ENCODE peak calls at places on chromosomes 4 and X, in seven cellular contexts. M is cardiac muscle cell; W is H7; J is hepatocyte; E is iPS DF 6.9; K is endodermal cell; X is CD4-positive, alpha-beta memory T cell. N is an unnamed sample.

GRCh38 chr4:40134206-40134917 is 62.5 kb upstream of the RHOH start:
- DNase-seq in M (no peak), W (peak), J (no peak), E (no peak), K (no peak), X (no peak), N (no peak)

GRCh38 chr4:154124539-154125255 is 335.8 kb upstream of the SFRP2 start:
- DNase-seq in M (no peak), W (no peak), J (no peak), E (no peak), K (no peak), X (no peak), N (no peak)

GRCh38 chr4:58936436-58936835 is 1826.3 kb upstream of the IGFBP7 start:
- DNase-seq in M (no peak), W (no peak), J (no peak), E (no peak), K (no peak), X (no peak), N (no peak)

GRCh38 chr4:122842984-122843531 is 16.4 kb downstream of the FGF2 start:
- DNase-seq in M (no peak), W (no peak), J (no peak), E (no peak), K (no peak), X (no peak), N (no peak)

GRCh38 chr4:119081943-119082342 is 53.7 kb upstream of the MYOZ2 start:
- DNase-seq in M (peak), W (no peak), J (no peak), E (no peak), K (no peak), X (no peak), N (no peak)

GRCh38 chrX:36856849-36857248 is 151.3 kb upstream of the FAM47C start:
- DNase-seq in M (no peak), W (no peak), J (no peak), E (no peak), K (no peak), X (no peak), N (peak)

GRCh38 chr4:42350611-42351182 is 46.6 kb upstream of the SHISA3 start:
- DNase-seq in M (no peak), W (no peak), J (no peak), E (no peak), K (no peak), X (no peak), N (no peak)

GRCh38 chrX:67346667-67347066 is 197.2 kb upstream of the AR start:
- DNase-seq in M (no peak), W (no peak), J (no peak), E (no peak), K (no peak), X (no peak), N (no peak)

GRCh38 chr4:169582706-169583105 is 29.7 kb downstream of the NEK1 start:
- DNase-seq in M (no peak), W (no peak), J (no peak), E (no peak), K (no peak), X (no peak), N (no peak)

GRCh38 chr4:97643179-97643578 is 500.1 kb downstream of the STPG2 start:
- DNase-seq in M (no peak), W (no peak), J (no peak), E (no peak), K (no peak), X (no peak), N (no peak)

GRCh38 chr4:182103614-182104319 is 139.4 kb upstream of the TENM3 start:
- DNase-seq in M (no peak), W (no peak), J (no peak), E (no peak), K (no peak), X (no peak), N (no peak)

GRCh38 chr4:181078236-181078635 is 1165.0 kb upstream of the TENM3 start:
- DNase-seq in M (no peak), W (no peak), J (no peak), E (no peak), K (no peak), X (no peak), N (no peak)

GRCh38 chrX:148601034-148601433 is 100.6 kb downstream of the AFF2 start:
- DNase-seq in M (no peak), W (no peak), J (peak), E (no peak), K (no peak), X (no peak), N (no peak)

GRCh38 chr4:127783026-127783769 is 1.1 kb downstream of the HSPA4L start:
- DNase-seq in M (peak), W (peak), J (peak), E (no peak), K (peak), X (peak), N (no peak)

GRCh38 chr4:71147261-71147660 is 153.8 kb downstream of the DCK start:
- DNase-seq in M (no peak), W (no peak), J (no peak), E (no peak), K (no peak), X (no peak), N (no peak)

GRCh38 chr4:28443786-28444412 is 1583.3 kb downstream of the STIM2 start:
- DNase-seq in M (peak), W (peak), J (peak), E (no peak), K (peak), X (no peak), N (no peak)

GRCh38 chr4:110309686-110310085 is 111.3 kb upstream of the ELOVL6 start:
- DNase-seq in M (no peak), W (no peak), J (peak), E (no peak), K (no peak), X (no peak), N (no peak)

GRCh38 chr4:156898373-156899117 is 73.1 kb downstream of the PDGFC start:
- DNase-seq in M (no peak), W (no peak), J (no peak), E (no peak), K (no peak), X (no peak), N (no peak)

GRCh38 chr4:101973331-101973730 is 182.8 kb downstream of the BANK1 start:
- DNase-seq in M (no peak), W (no peak), J (no peak), E (no peak), K (no peak), X (no peak), N (no peak)

GRCh38 chrX:46788902-46789301 is 30.0 kb upstream of the SLC9A7 start:
- DNase-seq in M (no peak), W (no peak), J (no peak), E (no peak), K (peak), X (no peak), N (no peak)

GRCh38 chr4:74370912-74371311 is 6.0 kb downstream of the EREG start:
- DNase-seq in M (peak), W (peak), J (peak), E (no peak), K (peak), X (peak), N (peak)

GRCh38 chr4:176478076-176478475 is 158.3 kb downstream of the SPCS3 start:
- DNase-seq in M (no peak), W (no peak), J (no peak), E (no peak), K (no peak), X (no peak), N (no peak)

GRCh38 chrX:12013220-12013619 is 125.1 kb upstream of the FRMPD4 start:
- DNase-seq in M (no peak), W (no peak), J (no peak), E (no peak), K (no peak), X (no peak), N (no peak)

GRCh38 chr4:16573744-16574143 is 324.7 kb downstream of the LDB2 start:
- DNase-seq in M (no peak), W (no peak), J (no peak), E (no peak), K (no peak), X (no peak), N (no peak)

GRCh38 chr4:183397741-183398297 is 46.6 kb upstream of the CDKN2AIP start:
- DNase-seq in M (no peak), W (no peak), J (no peak), E (no peak), K (no peak), X (no peak), N (no peak)

GRCh38 chrX:130165181-130165702 is 399 bp downstream of the AIFM1 start:
- DNase-seq in M (no peak), W (peak), J (no peak), E (no peak), K (no peak), X (no peak), N (no peak)

GRCh38 chr4:1298461-1298860 is 8.8 kb downstream of the MAEA start:
- DNase-seq in M (no peak), W (peak), J (no peak), E (no peak), K (peak), X (no peak), N (no peak)

GRCh38 chr4:1297456-1298325 is 8.0 kb downstream of the MAEA start:
- DNase-seq in M (no peak), W (peak), J (no peak), E (no peak), K (peak), X (no peak), N (no peak)

GRCh38 chr4:1302159-1302558 is 12.5 kb downstream of the MAEA start:
- DNase-seq in M (no peak), W (no peak), J (no peak), E (no peak), K (no peak), X (no peak), N (no peak)

GRCh38 chr4:1299301-1299860 is 9.7 kb downstream of the MAEA start:
- DNase-seq in M (no peak), W (peak), J (no peak), E (no peak), K (no peak), X (no peak), N (no peak)

GRCh38 chr4:1300466-1301455 is 11.1 kb downstream of the MAEA start:
- DNase-seq in M (no peak), W (no peak), J (peak), E (no peak), K (no peak), X (peak), N (no peak)
- H3K4me3 ChIP-seq in M (no peak), W (no peak), J (no peak), E (no peak), K (no peak), X (no peak), N (no peak)

GRCh38 chr4:107721436-107722090 is 1.5 kb upstream of the PAPSS1 start:
- DNase-seq in M (peak), W (peak), J (peak), E (no peak), K (peak), X (peak), N (no peak)
- H3K4me3 ChIP-seq in M (peak), W (peak), J (peak), E (peak), K (peak), X (peak), N (no peak)

GRCh38 chr4:1291091-1291490 is 1.4 kb downstream of the MAEA start:
- DNase-seq in M (no peak), W (peak), J (no peak), E (no peak), K (no peak), X (no peak), N (no peak)
- H3K4me3 ChIP-seq in M (peak), W (peak), J (peak), E (peak), K (peak), X (peak), N (peak)

DNA sequence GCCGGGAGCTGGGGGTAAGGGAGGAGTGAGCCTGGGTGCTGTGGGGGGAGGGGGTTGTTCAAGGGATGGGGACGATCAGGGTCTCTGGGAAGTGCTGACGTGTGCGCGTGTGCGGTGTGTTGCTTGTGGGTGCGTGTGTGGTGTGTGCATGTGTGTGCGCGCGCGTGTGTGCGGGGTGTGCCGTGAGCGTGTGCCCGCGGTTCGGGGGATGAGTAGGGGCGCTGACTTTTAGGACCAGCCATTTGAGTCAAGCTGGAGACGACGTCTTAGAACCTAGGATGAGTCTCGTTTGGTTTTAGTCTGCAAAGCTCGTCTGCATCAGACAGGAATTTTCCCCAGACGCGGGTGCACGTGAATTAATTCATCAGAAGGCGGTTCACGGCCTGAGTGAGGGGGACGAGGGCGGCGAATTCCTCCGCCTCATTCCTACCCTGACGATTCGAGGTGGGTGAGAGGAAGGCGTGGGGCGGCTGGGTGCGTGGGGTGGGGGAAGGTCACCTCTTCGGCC is 950 bp upstream of the TMEM271 start:
- DNase-seq in M (no peak), W (peak), J (no peak), E (no peak), K (no peak), X (no peak), N (no peak)
- H3K4me3 ChIP-seq in M (no peak), W (peak), J (no peak), E (peak), K (no peak), X (no peak), N (no peak)

GRCh38 chrX:53072418-53073114 is 9.6 kb upstream of the TSPYL2 start:
- DNase-seq in M (no peak), W (no peak), J (no peak), E (no peak), K (peak), X (no peak), N (no peak)
- H3K4me3 ChIP-seq in M (no peak), W (no peak), J (no peak), E (no peak), K (peak), X (no peak), N (peak)

GRCh38 chr4:20255251-20255586 is 3.5 kb downstream of the SLIT2 start:
- DNase-seq in M (no peak), W (no peak), J (no peak), E (no peak), K (no peak), X (no peak), N (no peak)

GRCh38 chr4:20253799-20254409 is 2.2 kb downstream of the SLIT2 start:
- DNase-seq in M (peak), W (peak), J (peak), E (no peak), K (peak), X (no peak), N (no peak)

GRCh38 chr4:20255823-20256222 is 4.1 kb downstream of the SLIT2 start:
- DNase-seq in M (no peak), W (no peak), J (no peak), E (no peak), K (no peak), X (no peak), N (no peak)

GRCh38 chr4:20253272-20253798 is 1.6 kb downstream of the SLIT2 start:
- DNase-seq in M (peak), W (peak), J (no peak), E (no peak), K (peak), X (no peak), N (no peak)

GRCh38 chr4:20254517-20255250 is 3.0 kb downstream of the SLIT2 start:
- DNase-seq in M (peak), W (peak), J (peak), E (no peak), K (peak), X (no peak), N (no peak)
- H3K4me3 ChIP-seq in M (peak), W (peak), J (peak), E (peak), K (peak), X (no peak), N (no peak)

DNA sequence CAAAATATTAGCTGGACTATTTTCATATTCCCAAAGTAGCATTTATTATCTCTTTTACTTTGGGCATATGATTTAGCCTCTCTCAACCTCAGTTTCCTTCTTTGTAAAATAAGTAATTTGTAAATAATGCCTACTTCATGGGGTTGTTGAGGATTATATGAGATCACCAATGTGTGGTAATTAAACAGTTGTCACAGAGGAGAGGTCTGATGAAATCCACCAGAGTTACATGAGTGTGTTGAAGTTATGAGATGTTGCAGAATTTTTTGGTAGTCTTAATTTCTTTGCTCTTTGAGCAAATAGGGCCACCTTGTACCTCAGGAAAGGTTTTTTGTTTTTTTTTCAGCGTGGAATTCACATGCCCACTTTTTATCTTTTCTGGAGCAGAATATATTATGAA is 1.4 kb downstream of the COX7B start:
- DNase-seq in M (no peak), W (no peak), J (no peak), E (no peak), K (no peak), X (no peak), N (no peak)
- H3K4me3 ChIP-seq in M (peak), W (peak), J (peak), E (no peak), K (peak), X (peak), N (peak)

DNA sequence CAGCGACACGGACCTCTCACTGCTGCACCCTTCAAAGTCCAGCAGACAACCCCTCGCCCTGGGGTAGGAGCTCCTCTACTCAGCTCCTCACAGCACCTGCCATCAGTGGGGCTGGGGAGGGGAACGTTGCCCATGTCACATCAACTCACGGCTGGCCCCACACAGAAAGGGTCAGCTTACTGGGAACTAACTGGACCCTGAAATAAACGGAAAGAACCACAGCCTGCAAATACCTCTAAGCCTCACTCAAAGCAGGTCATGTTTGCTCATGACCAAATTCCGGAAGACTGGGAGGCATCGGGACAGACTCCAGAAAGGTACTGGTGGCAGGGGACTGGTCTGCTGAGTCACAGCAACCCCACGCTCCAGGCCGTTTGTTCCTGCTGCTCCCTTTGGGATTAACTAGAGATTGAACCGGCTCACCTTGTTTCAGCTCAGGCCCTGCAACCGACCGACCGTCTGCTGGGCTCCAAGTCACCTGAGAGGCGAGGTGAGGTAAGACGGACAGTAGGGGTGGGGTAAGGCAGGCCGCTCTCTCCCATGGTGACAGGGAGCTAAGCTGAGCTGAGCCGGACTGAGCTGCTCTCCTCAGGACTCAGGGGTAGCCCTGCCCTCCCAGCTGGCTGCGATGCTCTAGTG is 5.6 kb downstream of the G6PD start:
- DNase-seq in M (no peak), W (no peak), J (peak), E (no peak), K (no peak), X (no peak), N (no peak)
- H3K4me3 ChIP-seq in M (no peak), W (no peak), J (no peak), E (no peak), K (no peak), X (no peak), N (no peak)

DNA sequence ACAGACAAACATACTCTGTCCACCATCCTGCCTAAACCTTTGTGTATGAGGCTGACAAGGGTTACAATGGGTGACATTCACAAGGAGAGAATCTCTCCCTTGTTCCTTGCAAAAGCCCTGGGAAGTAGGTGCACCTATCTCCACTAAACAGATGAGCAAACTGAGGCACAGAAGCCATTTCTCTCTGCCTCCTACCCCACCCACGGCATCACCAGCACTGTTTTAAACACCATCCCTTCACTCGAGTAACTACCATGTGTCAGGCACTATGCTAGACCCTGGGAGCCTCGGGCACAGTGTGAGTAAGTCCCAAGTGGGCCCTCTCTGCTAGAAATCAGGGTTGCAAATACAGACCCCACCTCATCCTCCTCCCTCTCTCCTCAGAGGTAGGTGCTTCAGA is 899 bp downstream of the LYAR start:
- DNase-seq in M (no peak), W (peak), J (no peak), E (no peak), K (no peak), X (no peak), N (no peak)
- H3K4me3 ChIP-seq in M (peak), W (peak), J (peak), E (peak), K (peak), X (peak), N (peak)

N was measured in Jurkat, Clone E6-1.